ENCODE peak calls at places on chromosomes 3 and 15, in seven cellular contexts. One of them, this sample, is unnamed.

GRCh38 chr3:105700575-105700974 is 168.2 kb downstream of the CBLB start:
- DNase-seq in cardiac fibroblast: no peak
- DNase-seq in body of pancreas: no peak
- DNase-seq in thoracic aorta: no peak
- DNase-seq in NB4: no peak
- DNase-seq in foreskin fibroblast: no peak
- DNase-seq in GM12864: no peak
- DNase-seq in this sample: no peak

GRCh38 chr15:48865387-48866079 is 12.4 kb upstream of the EID1 start:
- DNase-seq in cardiac fibroblast: peak; percentile 75
- DNase-seq in body of pancreas: no peak
- DNase-seq in thoracic aorta: no peak
- DNase-seq in NB4: peak; percentile 5
- DNase-seq in foreskin fibroblast: no peak
- DNase-seq in GM12864: no peak
- DNase-seq in this sample: no peak

GRCh38 chr3:3068358-3068881 is 41.8 kb downstream of the IL5RA start:
- DNase-seq in cardiac fibroblast: no peak
- DNase-seq in body of pancreas: no peak
- DNase-seq in thoracic aorta: no peak
- DNase-seq in NB4: no peak
- DNase-seq in foreskin fibroblast: no peak
- DNase-seq in GM12864: no peak
- DNase-seq in this sample: no peak

GRCh38 chr3:182212479-182213076 is 500.9 kb downstream of the SOX2 start:
- DNase-seq in cardiac fibroblast: peak; percentile 41
- DNase-seq in body of pancreas: peak; percentile 14
- DNase-seq in thoracic aorta: no peak
- DNase-seq in NB4: no peak
- DNase-seq in foreskin fibroblast: peak; percentile 16
- DNase-seq in GM12864: no peak
- DNase-seq in this sample: no peak

GRCh38 chr3:21795863-21796392 is 44.9 kb upstream of the ZNF385D start:
- DNase-seq in cardiac fibroblast: no peak
- DNase-seq in body of pancreas: no peak
- DNase-seq in thoracic aorta: no peak
- DNase-seq in NB4: no peak
- DNase-seq in foreskin fibroblast: no peak
- DNase-seq in GM12864: no peak
- DNase-seq in this sample: no peak

GRCh38 chr3:68999605-69000004 is 13.9 kb downstream of the EOGT start:
- DNase-seq in cardiac fibroblast: no peak
- DNase-seq in body of pancreas: no peak
- DNase-seq in thoracic aorta: no peak
- DNase-seq in NB4: no peak
- DNase-seq in foreskin fibroblast: no peak
- DNase-seq in GM12864: no peak
- DNase-seq in this sample: no peak

GRCh38 chr3:111112913-111113312 is 41.3 kb downstream of the NECTIN3 start:
- DNase-seq in cardiac fibroblast: peak; percentile 72
- DNase-seq in body of pancreas: no peak
- DNase-seq in thoracic aorta: no peak
- DNase-seq in NB4: no peak
- DNase-seq in foreskin fibroblast: peak; percentile 21
- DNase-seq in GM12864: no peak
- DNase-seq in this sample: no peak

GRCh38 chr3:153348457-153349137 is 186.6 kb downstream of the RAP2B start:
- DNase-seq in cardiac fibroblast: peak; percentile 9
- DNase-seq in body of pancreas: no peak
- DNase-seq in thoracic aorta: no peak
- DNase-seq in NB4: peak; percentile 7
- DNase-seq in foreskin fibroblast: no peak
- DNase-seq in GM12864: no peak
- DNase-seq in this sample: no peak

GRCh38 chr3:163576314-163576713 is 1502.0 kb downstream of the SI start:
- DNase-seq in cardiac fibroblast: no peak
- DNase-seq in body of pancreas: no peak
- DNase-seq in thoracic aorta: no peak
- DNase-seq in NB4: no peak
- DNase-seq in foreskin fibroblast: no peak
- DNase-seq in GM12864: no peak
- DNase-seq in this sample: no peak

GRCh38 chr3:163573324-163573723 is 1505.0 kb downstream of the SI start:
- DNase-seq in cardiac fibroblast: no peak
- DNase-seq in body of pancreas: no peak
- DNase-seq in thoracic aorta: no peak
- DNase-seq in NB4: no peak
- DNase-seq in foreskin fibroblast: no peak
- DNase-seq in GM12864: no peak
- DNase-seq in this sample: no peak

DNA sequence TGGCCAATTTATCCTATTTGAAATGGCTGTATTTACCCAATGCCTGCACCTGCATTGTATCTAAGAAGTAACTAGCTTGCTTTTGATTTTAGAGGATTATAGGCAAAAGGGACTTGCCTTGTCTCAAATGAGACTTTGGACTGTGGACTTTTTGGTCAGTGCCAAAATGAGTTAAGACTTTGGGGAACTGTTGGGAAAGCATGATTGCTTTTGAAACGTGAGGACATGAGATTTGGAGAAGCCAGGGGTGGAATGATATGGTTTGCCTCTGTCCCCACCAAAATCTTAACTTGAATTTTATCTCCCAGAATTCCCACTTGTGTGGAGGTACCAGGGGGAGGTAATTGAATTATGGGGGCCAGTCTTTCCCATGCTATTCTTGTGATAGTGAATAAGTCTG is 1505.4 kb downstream of the SI start:
- DNase-seq in cardiac fibroblast: no peak
- DNase-seq in body of pancreas: no peak
- DNase-seq in thoracic aorta: no peak
- DNase-seq in NB4: no peak
- DNase-seq in foreskin fibroblast: no peak
- DNase-seq in GM12864: no peak
- DNase-seq in this sample: no peak
- H3K4me3 ChIP-seq in cardiac fibroblast: no peak overlapping the region
- H3K4me3 ChIP-seq in body of pancreas: no peak overlapping the region
- H3K4me3 ChIP-seq in thoracic aorta: no peak overlapping the region
- H3K4me3 ChIP-seq in NB4: no peak overlapping the region
- H3K4me3 ChIP-seq in foreskin fibroblast: no peak overlapping the region
- H3K4me3 ChIP-seq in GM12864: no peak overlapping the region
- H3K4me3 ChIP-seq in this sample: no peak overlapping the region

DNA sequence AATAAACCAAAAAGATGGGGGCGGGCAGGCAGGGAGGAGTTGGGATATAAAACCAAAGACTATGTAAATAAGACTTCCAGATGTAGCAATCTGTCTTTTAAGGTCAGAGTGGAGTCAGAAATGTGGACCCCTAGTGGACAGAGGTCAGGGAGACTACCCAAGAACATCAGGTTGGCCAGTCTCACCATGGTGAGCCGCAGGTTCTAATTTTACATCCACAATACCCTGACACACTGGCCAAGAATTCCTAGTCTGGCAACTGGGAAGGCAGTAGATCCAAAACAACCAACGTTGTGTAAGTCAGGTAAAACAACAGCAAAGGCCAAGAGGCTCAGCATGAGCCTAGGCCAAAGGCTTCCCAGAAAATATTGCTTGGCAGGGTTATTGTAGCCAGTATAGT is 203.4 kb downstream of the FOXP1 start:
- DNase-seq in cardiac fibroblast: no peak
- DNase-seq in body of pancreas: no peak
- DNase-seq in thoracic aorta: peak; percentile 11
- DNase-seq in NB4: peak; percentile 23
- DNase-seq in foreskin fibroblast: no peak
- DNase-seq in GM12864: no peak
- DNase-seq in this sample: no peak
- TF ChIP-seq CTCF in cardiac fibroblast: no peak
- TF ChIP-seq CTCF in body of pancreas: no peak
- TF ChIP-seq CTCF in thoracic aorta: peak; percentile 45
- TF ChIP-seq CTCF in NB4: peak; percentile 16
- TF ChIP-seq CTCF in foreskin fibroblast: no peak
- TF ChIP-seq CTCF in GM12864: peak; percentile 24
- TF ChIP-seq CTCF in this sample: no peak

GRCh38 chr3:186382217-186382885 is 20.3 kb upstream of the DGKG start:
- DNase-seq in cardiac fibroblast: no peak
- DNase-seq in body of pancreas: no peak
- DNase-seq in thoracic aorta: no peak
- DNase-seq in NB4: no peak
- DNase-seq in foreskin fibroblast: no peak
- DNase-seq in GM12864: no peak
- DNase-seq in this sample: peak; percentile 9
- H3K4me3 ChIP-seq in cardiac fibroblast: no peak overlapping the region
- H3K4me3 ChIP-seq in body of pancreas: no peak overlapping the region
- H3K4me3 ChIP-seq in thoracic aorta: no peak overlapping the region
- H3K4me3 ChIP-seq in NB4: no peak overlapping the region
- H3K4me3 ChIP-seq in foreskin fibroblast: no peak overlapping the region
- H3K4me3 ChIP-seq in GM12864: no peak overlapping the region
- H3K4me3 ChIP-seq in this sample: no peak overlapping the region

DNA sequence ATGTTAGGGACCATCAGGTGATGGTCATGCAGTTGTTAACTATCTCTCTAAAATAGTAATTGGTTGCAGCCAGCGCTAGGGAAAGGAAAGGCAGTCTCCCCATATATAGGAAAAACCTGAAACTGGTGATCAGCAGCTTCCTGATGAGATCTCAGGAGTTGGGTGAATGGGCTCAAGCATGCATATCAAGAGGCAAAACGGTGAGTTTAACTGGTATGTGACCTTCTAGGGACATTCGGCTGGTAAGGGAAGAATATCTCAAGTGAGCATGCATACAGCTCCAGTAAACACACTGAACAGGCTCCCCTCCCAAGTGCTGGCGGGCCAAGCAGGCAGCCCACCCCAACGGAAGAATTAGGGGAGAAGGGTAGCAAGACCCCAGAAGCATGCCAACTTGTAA is 49.3 kb upstream of the ROBO2 start:
- DNase-seq in cardiac fibroblast: no peak
- DNase-seq in body of pancreas: no peak
- DNase-seq in thoracic aorta: no peak
- DNase-seq in NB4: no peak
- DNase-seq in foreskin fibroblast: no peak
- DNase-seq in GM12864: no peak
- DNase-seq in this sample: no peak
- TF ChIP-seq CTCF in cardiac fibroblast: no peak
- TF ChIP-seq CTCF in body of pancreas: no peak
- TF ChIP-seq CTCF in thoracic aorta: no peak
- TF ChIP-seq CTCF in NB4: no peak
- TF ChIP-seq CTCF in foreskin fibroblast: no peak
- TF ChIP-seq CTCF in GM12864: no peak
- TF ChIP-seq CTCF in this sample: no peak

GRCh38 chr3:113260980-113261920 is 49.9 kb downstream of the BOC start:
- DNase-seq in cardiac fibroblast: no peak
- DNase-seq in body of pancreas: no peak
- DNase-seq in thoracic aorta: no peak
- DNase-seq in NB4: no peak
- DNase-seq in foreskin fibroblast: no peak
- DNase-seq in GM12864: no peak
- DNase-seq in this sample: peak; percentile 64
- H3K4me3 ChIP-seq in cardiac fibroblast: no peak overlapping the region
- H3K4me3 ChIP-seq in body of pancreas: no peak overlapping the region
- H3K4me3 ChIP-seq in thoracic aorta: peak overlapping the region; percentile 22
- H3K4me3 ChIP-seq in NB4: no peak overlapping the region
- H3K4me3 ChIP-seq in foreskin fibroblast: no peak overlapping the region
- H3K4me3 ChIP-seq in GM12864: no peak overlapping the region
- H3K4me3 ChIP-seq in this sample: no peak overlapping the region